ENCODE peak calls at places on chromosomes 5 and 9, in six cellular contexts. D, F, M, U, Q and B are unnamed samples.

GRCh38 chr9:98438701-98439100 is 183.3 kb upstream of the TBC1D2 start:
- DNase-seq in D (no peak), F (no peak), M (no peak), U (no peak), Q (no peak), B (no peak)

GRCh38 chr5:150177721-150178120 is 11.1 kb downstream of the CDX1 start:
- DNase-seq in D (no peak), F (no peak), M (no peak), U (no peak), Q (no peak), B (no peak)

GRCh38 chr9:127497656-127498290 is 46.5 kb downstream of the LRSAM1 start:
- DNase-seq in D (no peak), F (no peak), M (no peak), U (no peak), Q (no peak), B (no peak)

GRCh38 chr9:99490736-99491135 is 268.7 kb downstream of the SEC61B start:
- DNase-seq in D (no peak), F (no peak), M (no peak), U (no peak), Q (no peak), B (no peak)

GRCh38 chr9:131300444-131300843 is 10.9 kb downstream of the PLPP7 start:
- DNase-seq in D (no peak), F (no peak), M (no peak), U (no peak), Q (no peak), B (no peak)

GRCh38 chr5:181243020-181243520 is 636 bp downstream of the RACK1 start:
- DNase-seq in D (no peak), F (no peak), M (no peak), U (no peak), Q (no peak), B (no peak)

GRCh38 chr5:125550237-125550636 is 803.8 kb upstream of the ZNF608 start:
- DNase-seq in D (peak; percentile 6), F (no peak), M (no peak), U (no peak), Q (no peak), B (no peak)

GRCh38 chr5:82772281-82772680 is 304.9 kb downstream of the TMEM167A start:
- DNase-seq in D (no peak), F (no peak), M (no peak), U (no peak), Q (no peak), B (no peak)

GRCh38 chr5:131262953-131263541 is 806 bp upstream of the CDC42SE2 start:
- DNase-seq in D (no peak), F (peak; percentile 72), M (no peak), U (no peak), Q (no peak), B (no peak)

GRCh38 chr9:13279284-13280162 is at the start of gene MPDZ:
- DNase-seq in D (peak; percentile 21), F (no peak), M (no peak), U (peak; percentile 85), Q (peak; percentile 34), B (peak; percentile 88)

GRCh38 chr5:116543501-116543900 is 31.1 kb downstream of the SEMA6A start:
- DNase-seq in D (no peak), F (no peak), M (no peak), U (no peak), Q (no peak), B (no peak)

GRCh38 chr9:37921546-37922300 is 17.8 kb upstream of the SLC25A51 start:
- DNase-seq in D (no peak), F (no peak), M (no peak), U (no peak), Q (no peak), B (no peak)

GRCh38 chr5:109907189-109907588 is 217.5 kb downstream of the MAN2A1 start:
- DNase-seq in D (no peak), F (no peak), M (no peak), U (no peak), Q (no peak), B (no peak)

GRCh38 chr5:1524799-1525623 is 1.3 kb upstream of the LPCAT1 start:
- DNase-seq in D (no peak), F (no peak), M (no peak), U (no peak), Q (no peak), B (no peak)

GRCh38 chr9:36217256-36217968 is 26.7 kb downstream of the CLTA start:
- DNase-seq in D (no peak), F (no peak), M (no peak), U (no peak), Q (no peak), B (no peak)

GRCh38 chr9:129493002-129493713 is 127.7 kb downstream of the C9orf50 start:
- DNase-seq in D (no peak), F (no peak), M (no peak), U (no peak), Q (no peak), B (no peak)

GRCh38 chr5:152462021-152462721 is 57.1 kb upstream of the NMUR2 start:
- DNase-seq in D (no peak), F (no peak), M (no peak), U (no peak), Q (no peak), B (peak; percentile 17)

GRCh38 chr5:180806351-180807011 is 3.9 kb upstream of the MGAT1 start:
- DNase-seq in D (no peak), F (no peak), M (no peak), U (no peak), Q (no peak), B (no peak)

GRCh38 chr5:109643951-109644350 is 45.8 kb upstream of the MAN2A1 start:
- DNase-seq in D (no peak), F (no peak), M (no peak), U (no peak), Q (no peak), B (no peak)

GRCh38 chr9:70746760-70747159 is 332.3 kb upstream of the KLF9 start:
- DNase-seq in D (peak; percentile 8), F (no peak), M (no peak), U (no peak), Q (no peak), B (no peak)

GRCh38 chr5:168261212-168261575 is 30.3 kb upstream of the WWC1 start:
- DNase-seq in D (no peak), F (no peak), M (no peak), U (no peak), Q (no peak), B (no peak)

GRCh38 chr9:90870646-90871326 is 69.2 kb downstream of the SYK start:
- DNase-seq in D (peak; percentile 16), F (peak; percentile 48), M (peak; percentile 15), U (peak; percentile 44), Q (no peak), B (peak; percentile 80)